ENCODE peak calls at places on chromosomes 16 and 17, in five cellular contexts. One of them, this sample, is unnamed.

GRCh38 chr17:39622380-39623006 is 4.3 kb upstream of the PPP1R1B start:
- DNase-seq in fibroblast of the conjunctiva: no peak
- DNase-seq in lung microvascular endothelial cell: no peak
- DNase-seq in NCI-H1417: no peak
- DNase-seq in activated effector memory CD4-positive, alpha-beta T cell treated with Interleukin-2 at 50 U/mL for 16 hours: peak
- DNase-seq in this sample: peak

GRCh38 chr16:21001262-21001661 is 100.7 kb downstream of the LYRM1 start:
- DNase-seq in fibroblast of the conjunctiva: peak
- DNase-seq in lung microvascular endothelial cell: peak
- DNase-seq in NCI-H1417: peak
- DNase-seq in activated effector memory CD4-positive, alpha-beta T cell treated with Interleukin-2 at 50 U/mL for 16 hours: no peak
- DNase-seq in this sample: peak

GRCh38 chr16:54673353-54673752 is 257.3 kb upstream of the IRX5 start:
- DNase-seq in fibroblast of the conjunctiva: no peak
- DNase-seq in lung microvascular endothelial cell: no peak
- DNase-seq in NCI-H1417: no peak
- DNase-seq in activated effector memory CD4-positive, alpha-beta T cell treated with Interleukin-2 at 50 U/mL for 16 hours: no peak
- DNase-seq in this sample: no peak

GRCh38 chr17:75260679-75261335 is 599 bp downstream of the GGA3 start:
- DNase-seq in fibroblast of the conjunctiva: no peak
- DNase-seq in lung microvascular endothelial cell: peak
- DNase-seq in NCI-H1417: no peak
- DNase-seq in activated effector memory CD4-positive, alpha-beta T cell treated with Interleukin-2 at 50 U/mL for 16 hours: no peak
- DNase-seq in this sample: no peak

GRCh38 chr16:81946206-81946605 is 65.1 kb downstream of the SDR42E1 start:
- DNase-seq in fibroblast of the conjunctiva: no peak
- DNase-seq in lung microvascular endothelial cell: no peak
- DNase-seq in NCI-H1417: no peak
- DNase-seq in activated effector memory CD4-positive, alpha-beta T cell treated with Interleukin-2 at 50 U/mL for 16 hours: no peak
- DNase-seq in this sample: no peak

GRCh38 chr17:67289174-67289876 is 44.3 kb upstream of the HELZ start:
- DNase-seq in fibroblast of the conjunctiva: peak
- DNase-seq in lung microvascular endothelial cell: peak
- DNase-seq in NCI-H1417: no peak
- DNase-seq in activated effector memory CD4-positive, alpha-beta T cell treated with Interleukin-2 at 50 U/mL for 16 hours: no peak
- DNase-seq in this sample: no peak

GRCh38 chr17:51703364-51704341 is 443.3 kb downstream of the UTP18 start:
- DNase-seq in fibroblast of the conjunctiva: peak
- DNase-seq in lung microvascular endothelial cell: no peak
- DNase-seq in NCI-H1417: no peak
- DNase-seq in activated effector memory CD4-positive, alpha-beta T cell treated with Interleukin-2 at 50 U/mL for 16 hours: no peak
- DNase-seq in this sample: no peak

GRCh38 chr17:58324409-58325288 is 3.9 kb downstream of the TSPOAP1 start:
- DNase-seq in fibroblast of the conjunctiva: no peak
- DNase-seq in lung microvascular endothelial cell: no peak
- DNase-seq in NCI-H1417: peak
- DNase-seq in activated effector memory CD4-positive, alpha-beta T cell treated with Interleukin-2 at 50 U/mL for 16 hours: no peak
- DNase-seq in this sample: peak

GRCh38 chr17:82935944-82936767 is 96.3 kb upstream of the ZNF750 start:
- DNase-seq in fibroblast of the conjunctiva: no peak
- DNase-seq in lung microvascular endothelial cell: no peak
- DNase-seq in NCI-H1417: no peak
- DNase-seq in activated effector memory CD4-positive, alpha-beta T cell treated with Interleukin-2 at 50 U/mL for 16 hours: no peak
- DNase-seq in this sample: no peak

GRCh38 chr16:57694556-57695377 is at the start of gene DRC7:
- DNase-seq in fibroblast of the conjunctiva: peak
- DNase-seq in lung microvascular endothelial cell: peak
- DNase-seq in NCI-H1417: peak
- DNase-seq in activated effector memory CD4-positive, alpha-beta T cell treated with Interleukin-2 at 50 U/mL for 16 hours: no peak
- DNase-seq in this sample: peak

GRCh38 chr17:1709971-1710806 is at the start of gene TLCD2:
- DNase-seq in fibroblast of the conjunctiva: peak
- DNase-seq in lung microvascular endothelial cell: peak
- DNase-seq in NCI-H1417: peak
- DNase-seq in activated effector memory CD4-positive, alpha-beta T cell treated with Interleukin-2 at 50 U/mL for 16 hours: no peak
- DNase-seq in this sample: peak

GRCh38 chr16:35364263-35364662 is 1904.9 kb downstream of the TP53TG3F start:
- DNase-seq in fibroblast of the conjunctiva: no peak
- DNase-seq in lung microvascular endothelial cell: no peak
- DNase-seq in NCI-H1417: no peak
- DNase-seq in activated effector memory CD4-positive, alpha-beta T cell treated with Interleukin-2 at 50 U/mL for 16 hours: no peak
- DNase-seq in this sample: no peak

GRCh38 chr17:70034158-70034557 is 40.9 kb upstream of the KCNJ16 start:
- DNase-seq in fibroblast of the conjunctiva: no peak
- DNase-seq in lung microvascular endothelial cell: peak
- DNase-seq in NCI-H1417: no peak
- DNase-seq in activated effector memory CD4-positive, alpha-beta T cell treated with Interleukin-2 at 50 U/mL for 16 hours: no peak
- DNase-seq in this sample: no peak

GRCh38 chr17:81667754-81668153 is 1.2 kb downstream of the CCDC137 start:
- DNase-seq in fibroblast of the conjunctiva: no peak
- DNase-seq in lung microvascular endothelial cell: no peak
- DNase-seq in NCI-H1417: no peak
- DNase-seq in activated effector memory CD4-positive, alpha-beta T cell treated with Interleukin-2 at 50 U/mL for 16 hours: no peak
- DNase-seq in this sample: no peak

GRCh38 chr16:6929868-6930267 is 402.8 kb upstream of the RBFOX1 start:
- DNase-seq in fibroblast of the conjunctiva: no peak
- DNase-seq in lung microvascular endothelial cell: no peak
- DNase-seq in NCI-H1417: no peak
- DNase-seq in activated effector memory CD4-positive, alpha-beta T cell treated with Interleukin-2 at 50 U/mL for 16 hours: no peak
- DNase-seq in this sample: no peak

GRCh38 chr17:38584350-38584925 is 21.3 kb downstream of the SRCIN1 start:
- DNase-seq in fibroblast of the conjunctiva: peak
- DNase-seq in lung microvascular endothelial cell: peak
- DNase-seq in NCI-H1417: peak
- DNase-seq in activated effector memory CD4-positive, alpha-beta T cell treated with Interleukin-2 at 50 U/mL for 16 hours: peak
- DNase-seq in this sample: peak

GRCh38 chr17:57289613-57290012 is 33.3 kb downstream of the MSI2 start:
- DNase-seq in fibroblast of the conjunctiva: no peak
- DNase-seq in lung microvascular endothelial cell: no peak
- DNase-seq in NCI-H1417: no peak
- DNase-seq in activated effector memory CD4-positive, alpha-beta T cell treated with Interleukin-2 at 50 U/mL for 16 hours: no peak
- DNase-seq in this sample: no peak

This sample was measured in NCI-H146.